ENCODE peak calls at places on chromosomes 7 and 10, in seven cellular contexts. One of them, this sample, is unnamed.
A peak's percentile ranks its signal among the peaks of the same experiment; 100 is the strongest.

GRCh38 chr10:123607386-123607785 is 58.8 kb upstream of the GPR26 start:
- DNase-seq in foreskin fibroblast: no peak
- DNase-seq in MM.1S: no peak
- DNase-seq in body of pancreas: no peak
- DNase-seq in stimulated activated CD8-positive, alpha-beta memory T cell treated with anti-CD3 and anti-CD28 coated beads, Interleukin-15, amount 100 ng/mL, for 1 hour: no peak
- DNase-seq in cerebellar cortex: no peak
- DNase-seq in activated CD8-positive, alpha-beta T cell treated with anti-CD3 and anti-CD28 coated beads, Interleukin-2, amount 10 ng/mL, durations not matched to agents 7 days and 5 days: no peak
- DNase-seq in this sample: no peak

GRCh38 chr7:100946766-100947365 is 2.5 kb upstream of the MUC3A start:
- DNase-seq in body of pancreas: no peak
- DNase-seq in foreskin fibroblast: no peak
- DNase-seq in cerebellar cortex: no peak
- DNase-seq in MM.1S: no peak
- DNase-seq in activated CD8-positive, alpha-beta T cell treated with anti-CD3 and anti-CD28 coated beads, Interleukin-2, amount 10 ng/mL, durations not matched to agents 7 days and 5 days: no peak
- DNase-seq in stimulated activated CD8-positive, alpha-beta memory T cell treated with anti-CD3 and anti-CD28 coated beads, Interleukin-15, amount 100 ng/mL, for 1 hour: no peak
- DNase-seq in this sample: no peak

GRCh38 chr10:70376436-70377378 is 5.7 kb downstream of the LRRC20 start:
- DNase-seq in foreskin fibroblast: peak; percentile 30
- DNase-seq in activated CD8-positive, alpha-beta T cell treated with anti-CD3 and anti-CD28 coated beads, Interleukin-2, amount 10 ng/mL, durations not matched to agents 7 days and 5 days: no peak
- DNase-seq in cerebellar cortex: peak; percentile 42
- DNase-seq in MM.1S: no peak
- DNase-seq in body of pancreas: no peak
- DNase-seq in stimulated activated CD8-positive, alpha-beta memory T cell treated with anti-CD3 and anti-CD28 coated beads, Interleukin-15, amount 100 ng/mL, for 1 hour: no peak
- DNase-seq in this sample: no peak

GRCh38 chr7:106442476-106442875 is 157.7 kb upstream of the NAMPT start:
- DNase-seq in activated CD8-positive, alpha-beta T cell treated with anti-CD3 and anti-CD28 coated beads, Interleukin-2, amount 10 ng/mL, durations not matched to agents 7 days and 5 days: no peak
- DNase-seq in cerebellar cortex: no peak
- DNase-seq in MM.1S: no peak
- DNase-seq in body of pancreas: no peak
- DNase-seq in stimulated activated CD8-positive, alpha-beta memory T cell treated with anti-CD3 and anti-CD28 coated beads, Interleukin-15, amount 100 ng/mL, for 1 hour: no peak
- DNase-seq in foreskin fibroblast: no peak
- DNase-seq in this sample: no peak

GRCh38 chr10:69461327-69462025 is 10.2 kb downstream of the TSPAN15 start:
- DNase-seq in foreskin fibroblast: no peak
- DNase-seq in MM.1S: no peak
- DNase-seq in activated CD8-positive, alpha-beta T cell treated with anti-CD3 and anti-CD28 coated beads, Interleukin-2, amount 10 ng/mL, durations not matched to agents 7 days and 5 days: no peak
- DNase-seq in stimulated activated CD8-positive, alpha-beta memory T cell treated with anti-CD3 and anti-CD28 coated beads, Interleukin-15, amount 100 ng/mL, for 1 hour: no peak
- DNase-seq in body of pancreas: no peak
- DNase-seq in cerebellar cortex: no peak
- DNase-seq in this sample: no peak

GRCh38 chr7:140416560-140416959 is 12.7 kb downstream of the RAB19 start:
- DNase-seq in cerebellar cortex: no peak
- DNase-seq in activated CD8-positive, alpha-beta T cell treated with anti-CD3 and anti-CD28 coated beads, Interleukin-2, amount 10 ng/mL, durations not matched to agents 7 days and 5 days: no peak
- DNase-seq in body of pancreas: peak; percentile 44
- DNase-seq in MM.1S: no peak
- DNase-seq in stimulated activated CD8-positive, alpha-beta memory T cell treated with anti-CD3 and anti-CD28 coated beads, Interleukin-15, amount 100 ng/mL, for 1 hour: no peak
- DNase-seq in foreskin fibroblast: no peak
- DNase-seq in this sample: no peak

GRCh38 chr10:103504181-103504783 is 10.8 kb downstream of the NEURL1 start:
- DNase-seq in body of pancreas: peak; percentile 69
- DNase-seq in cerebellar cortex: no peak
- DNase-seq in MM.1S: peak; percentile 98
- DNase-seq in activated CD8-positive, alpha-beta T cell treated with anti-CD3 and anti-CD28 coated beads, Interleukin-2, amount 10 ng/mL, durations not matched to agents 7 days and 5 days: peak; percentile 56
- DNase-seq in foreskin fibroblast: peak; percentile 41
- DNase-seq in stimulated activated CD8-positive, alpha-beta memory T cell treated with anti-CD3 and anti-CD28 coated beads, Interleukin-15, amount 100 ng/mL, for 1 hour: no peak
- DNase-seq in this sample: peak; percentile 47

GRCh38 chr10:117074621-117075020 is 63.4 kb downstream of the VAX1 start:
- DNase-seq in activated CD8-positive, alpha-beta T cell treated with anti-CD3 and anti-CD28 coated beads, Interleukin-2, amount 10 ng/mL, durations not matched to agents 7 days and 5 days: no peak
- DNase-seq in foreskin fibroblast: no peak
- DNase-seq in MM.1S: no peak
- DNase-seq in body of pancreas: no peak
- DNase-seq in cerebellar cortex: no peak
- DNase-seq in stimulated activated CD8-positive, alpha-beta memory T cell treated with anti-CD3 and anti-CD28 coated beads, Interleukin-15, amount 100 ng/mL, for 1 hour: no peak
- DNase-seq in this sample: no peak

GRCh38 chr7:98276241-98276761 is 5.2 kb upstream of the BRI3 start:
- DNase-seq in foreskin fibroblast: peak; percentile 66
- DNase-seq in activated CD8-positive, alpha-beta T cell treated with anti-CD3 and anti-CD28 coated beads, Interleukin-2, amount 10 ng/mL, durations not matched to agents 7 days and 5 days: no peak
- DNase-seq in MM.1S: no peak
- DNase-seq in cerebellar cortex: no peak
- DNase-seq in body of pancreas: peak; percentile 77
- DNase-seq in stimulated activated CD8-positive, alpha-beta memory T cell treated with anti-CD3 and anti-CD28 coated beads, Interleukin-15, amount 100 ng/mL, for 1 hour: no peak
- DNase-seq in this sample: peak; percentile 80

GRCh38 chr10:59135275-59135674 is 41.2 kb upstream of the PHYHIPL start:
- DNase-seq in cerebellar cortex: no peak
- DNase-seq in MM.1S: no peak
- DNase-seq in stimulated activated CD8-positive, alpha-beta memory T cell treated with anti-CD3 and anti-CD28 coated beads, Interleukin-15, amount 100 ng/mL, for 1 hour: no peak
- DNase-seq in body of pancreas: peak; percentile 14
- DNase-seq in foreskin fibroblast: no peak
- DNase-seq in activated CD8-positive, alpha-beta T cell treated with anti-CD3 and anti-CD28 coated beads, Interleukin-2, amount 10 ng/mL, durations not matched to agents 7 days and 5 days: no peak
- DNase-seq in this sample: no peak

GRCh38 chr7:152145853-152146466 is 120.5 kb downstream of the GALNT11 start:
- DNase-seq in cerebellar cortex: peak; percentile 63
- DNase-seq in foreskin fibroblast: peak; percentile 78
- DNase-seq in MM.1S: peak; percentile 26
- DNase-seq in body of pancreas: peak; percentile 58
- DNase-seq in stimulated activated CD8-positive, alpha-beta memory T cell treated with anti-CD3 and anti-CD28 coated beads, Interleukin-15, amount 100 ng/mL, for 1 hour: no peak
- DNase-seq in activated CD8-positive, alpha-beta T cell treated with anti-CD3 and anti-CD28 coated beads, Interleukin-2, amount 10 ng/mL, durations not matched to agents 7 days and 5 days: peak; percentile 45
- DNase-seq in this sample: peak; percentile 69

GRCh38 chr7:156753630-156754029 is 113.1 kb downstream of the RNF32 start:
- DNase-seq in stimulated activated CD8-positive, alpha-beta memory T cell treated with anti-CD3 and anti-CD28 coated beads, Interleukin-15, amount 100 ng/mL, for 1 hour: no peak
- DNase-seq in activated CD8-positive, alpha-beta T cell treated with anti-CD3 and anti-CD28 coated beads, Interleukin-2, amount 10 ng/mL, durations not matched to agents 7 days and 5 days: no peak
- DNase-seq in MM.1S: no peak
- DNase-seq in foreskin fibroblast: no peak
- DNase-seq in body of pancreas: no peak
- DNase-seq in cerebellar cortex: no peak
- DNase-seq in this sample: no peak

GRCh38 chr7:16978358-16979244 is 96.8 kb upstream of the AGR3 start:
- DNase-seq in stimulated activated CD8-positive, alpha-beta memory T cell treated with anti-CD3 and anti-CD28 coated beads, Interleukin-15, amount 100 ng/mL, for 1 hour: no peak
- DNase-seq in cerebellar cortex: no peak
- DNase-seq in foreskin fibroblast: peak; percentile 77
- DNase-seq in body of pancreas: no peak
- DNase-seq in activated CD8-positive, alpha-beta T cell treated with anti-CD3 and anti-CD28 coated beads, Interleukin-2, amount 10 ng/mL, durations not matched to agents 7 days and 5 days: no peak
- DNase-seq in MM.1S: no peak
- DNase-seq in this sample: peak; percentile 61

GRCh38 chr10:17276756-17277424 is 48.8 kb downstream of the VIM start:
- DNase-seq in activated CD8-positive, alpha-beta T cell treated with anti-CD3 and anti-CD28 coated beads, Interleukin-2, amount 10 ng/mL, durations not matched to agents 7 days and 5 days: no peak
- DNase-seq in foreskin fibroblast: no peak
- DNase-seq in MM.1S: no peak
- DNase-seq in body of pancreas: no peak
- DNase-seq in stimulated activated CD8-positive, alpha-beta memory T cell treated with anti-CD3 and anti-CD28 coated beads, Interleukin-15, amount 100 ng/mL, for 1 hour: no peak
- DNase-seq in cerebellar cortex: no peak
- DNase-seq in this sample: no peak

GRCh38 chr10:125144693-125145623 is 15.4 kb downstream of the CTBP2 start:
- DNase-seq in stimulated activated CD8-positive, alpha-beta memory T cell treated with anti-CD3 and anti-CD28 coated beads, Interleukin-15, amount 100 ng/mL, for 1 hour: no peak
- DNase-seq in MM.1S: no peak
- DNase-seq in cerebellar cortex: no peak
- DNase-seq in activated CD8-positive, alpha-beta T cell treated with anti-CD3 and anti-CD28 coated beads, Interleukin-2, amount 10 ng/mL, durations not matched to agents 7 days and 5 days: no peak
- DNase-seq in body of pancreas: peak; percentile 53
- DNase-seq in foreskin fibroblast: peak; percentile 81
- DNase-seq in this sample: peak; percentile 53

GRCh38 chr7:151936207-151936606 is 20.0 kb upstream of the GALNTL5 start:
- DNase-seq in stimulated activated CD8-positive, alpha-beta memory T cell treated with anti-CD3 and anti-CD28 coated beads, Interleukin-15, amount 100 ng/mL, for 1 hour: no peak
- DNase-seq in body of pancreas: no peak
- DNase-seq in cerebellar cortex: no peak
- DNase-seq in activated CD8-positive, alpha-beta T cell treated with anti-CD3 and anti-CD28 coated beads, Interleukin-2, amount 10 ng/mL, durations not matched to agents 7 days and 5 days: peak; percentile 32
- DNase-seq in foreskin fibroblast: no peak
- DNase-seq in MM.1S: peak; percentile 69
- DNase-seq in this sample: no peak

GRCh38 chr10:84452006-84452405 is 123.6 kb downstream of the CCSER2 start:
- DNase-seq in MM.1S: no peak
- DNase-seq in body of pancreas: no peak
- DNase-seq in cerebellar cortex: no peak
- DNase-seq in foreskin fibroblast: no peak
- DNase-seq in activated CD8-positive, alpha-beta T cell treated with anti-CD3 and anti-CD28 coated beads, Interleukin-2, amount 10 ng/mL, durations not matched to agents 7 days and 5 days: no peak
- DNase-seq in stimulated activated CD8-positive, alpha-beta memory T cell treated with anti-CD3 and anti-CD28 coated beads, Interleukin-15, amount 100 ng/mL, for 1 hour: no peak
- DNase-seq in this sample: peak; percentile 9

This sample was measured in AG10803.